ENCODE peak calls at places on chromosomes 6 and 20, in ten cellular contexts. W is body of pancreas, M is psoas muscle, X is IMR-90, E is heart right ventricle, C is heart left ventricle, O is lower lobe of right lung, H is mammary epithelial cell, A is adrenal gland, Y is bronchial epithelial cell. Q is an unnamed sample. For H3K27me3, the result is how much of the 10 kb centered on the place peaks cover.

GRCh38 chr20:32945710-32946221 is 58.5 kb downstream of the SUN5 start:
- DNase-seq in W (no peak), M (no peak), X (peak), E (no peak), C (no peak), O (no peak), H (peak), A (no peak), Y (peak), Q (no peak)

GRCh38 chr6:9250852-9251251 is 815.5 kb upstream of the SLC35B3 start:
- DNase-seq in W (peak), M (no peak), X (peak), E (peak), C (no peak), O (no peak), H (peak), A (no peak), Y (peak), Q (no peak)

GRCh38 chr6:145204258-145204766 is 531.0 kb downstream of the EPM2A start:
- DNase-seq in W (no peak), M (no peak), X (no peak), E (no peak), C (no peak), O (no peak), H (no peak), A (no peak), Y (no peak), Q (no peak)

GRCh38 chr20:34716921-34717229 is 12.7 kb downstream of the TP53INP2 start:
- DNase-seq in W (no peak), M (no peak), X (no peak), E (no peak), C (no peak), O (no peak), H (no peak), A (no peak), Y (no peak), Q (no peak)

GRCh38 chr6:149356081-149356750 is 38.7 kb downstream of the TAB2 start:
- DNase-seq in W (no peak), M (no peak), X (no peak), E (no peak), C (no peak), O (no peak), H (no peak), A (no peak), Y (no peak), Q (no peak)

GRCh38 chr6:153568601-153569000 is 437.5 kb upstream of the RGS17 start:
- DNase-seq in W (no peak), M (no peak), X (no peak), E (no peak), C (no peak), O (no peak), H (no peak), A (no peak), Y (no peak), Q (peak)

GRCh38 chr6:16841241-16841640 is 80.0 kb upstream of the ATXN1 start:
- DNase-seq in W (no peak), M (no peak), X (peak), E (no peak), C (no peak), O (no peak), H (peak), A (no peak), Y (peak), Q (no peak)

GRCh38 chr6:148628251-148628650 is 118.6 kb upstream of the UST start:
- DNase-seq in W (no peak), M (no peak), X (no peak), E (no peak), C (no peak), O (no peak), H (no peak), A (no peak), Y (no peak), Q (no peak)

GRCh38 chr20:25399038-25399430 is 8.4 kb upstream of the ABHD12 start:
- DNase-seq in W (peak), M (no peak), X (peak), E (peak), C (peak), O (no peak), H (peak), A (peak), Y (peak), Q (peak)

GRCh38 chr6:48658910-48659309 is 547.9 kb upstream of the PTCHD4 start:
- DNase-seq in W (no peak), M (no peak), X (no peak), E (no peak), C (no peak), O (no peak), H (no peak), A (no peak), Y (peak), Q (no peak)

GRCh38 chr6:293185-294174 is 1.2 kb downstream of the DUSP22 start:
- DNase-seq in W (peak), M (peak), X (no peak), E (peak), C (peak), O (no peak), H (peak), A (no peak), Y (peak), Q (no peak)

GRCh38 chr6:162626869-162627268 is 100.7 kb downstream of the PRKN start:
- DNase-seq in W (no peak), M (no peak), X (no peak), E (no peak), C (no peak), O (no peak), H (no peak), A (no peak), Y (no peak), Q (no peak)

GRCh38 chr6:158854214-158855101 is 35.3 kb upstream of the EZR start:
- DNase-seq in W (no peak), M (no peak), X (peak), E (no peak), C (no peak), O (no peak), H (no peak), A (no peak), Y (peak), Q (peak)

GRCh38 chr6:46175446-46175845 is 4.7 kb upstream of the ENPP5 start:
- DNase-seq in W (no peak), M (no peak), X (no peak), E (no peak), C (no peak), O (no peak), H (no peak), A (no peak), Y (no peak), Q (no peak)

GRCh38 chr6:63352587-63353281 is 33.0 kb upstream of the LGSN start:
- DNase-seq in W (peak), M (no peak), X (peak), E (peak), C (peak), O (no peak), H (peak), A (peak), Y (peak), Q (no peak)

GRCh38 chr6:17311595-17312311 is 30.6 kb downstream of the RBM24 start:
- DNase-seq in W (no peak), M (peak), X (peak), E (peak), C (peak), O (no peak), H (no peak), A (no peak), Y (peak), Q (no peak)

GRCh38 chr20:59765599-59766177 is 161.3 kb downstream of the PHACTR3 start:
- DNase-seq in W (no peak), M (no peak), X (no peak), E (no peak), C (no peak), O (no peak), H (peak), A (no peak), Y (peak), Q (no peak)

GRCh38 chr6:50135968-50136367 is 86.2 kb upstream of the DEFB112 start:
- DNase-seq in W (no peak), M (no peak), X (no peak), E (no peak), C (no peak), O (no peak), H (no peak), A (no peak), Y (no peak), Q (no peak)

GRCh38 chr6:142313284-142313683 is 11.5 kb downstream of the ADGRG6 start:
- DNase-seq in W (no peak), M (no peak), X (peak), E (no peak), C (no peak), O (no peak), H (peak), A (no peak), Y (peak), Q (no peak)

GRCh38 chr6:129635396-129636164 is 74.4 kb downstream of the ARHGAP18 start:
- DNase-seq in W (no peak), M (no peak), X (peak), E (peak), C (peak), O (no peak), H (no peak), A (no peak), Y (no peak), Q (peak)

GRCh38 chr20:20083796-20084195 is 31.5 kb downstream of the CFAP61 start:
- DNase-seq in W (no peak), M (no peak), X (peak), E (no peak), C (no peak), O (no peak), H (peak), A (no peak), Y (peak), Q (no peak)

GRCh38 chr6:166764473-166765233 is 137.6 kb upstream of the RPS6KA2 start:
- DNase-seq in W (no peak), M (no peak), X (no peak), E (no peak), C (no peak), O (no peak), H (no peak), A (peak), Y (no peak), Q (no peak)

GRCh38 chr20:41255655-41256054 is 61.9 kb downstream of the ZHX3 start:
- DNase-seq in W (no peak), M (no peak), X (no peak), E (no peak), C (no peak), O (no peak), H (no peak), A (no peak), Y (no peak), Q (no peak)

GRCh38 chr20:21303872-21304586 is 898 bp downstream of the XRN2 start:
- DNase-seq in W (no peak), M (no peak), X (peak), E (no peak), C (no peak), O (no peak), H (no peak), A (no peak), Y (no peak), Q (no peak)

GRCh38 chr20:63876489-63877036 is 11.5 kb downstream of the TPD52L2 start:
- DNase-seq in W (no peak), M (no peak), X (no peak), E (no peak), C (no peak), O (no peak), H (no peak), A (no peak), Y (no peak), Q (no peak)

GRCh38 chr6:50128420-50129005 is 78.8 kb upstream of the DEFB112 start:
- DNase-seq in W (no peak), M (no peak), X (peak), E (no peak), C (no peak), O (no peak), H (no peak), A (no peak), Y (peak), Q (no peak)

GRCh38 chr6:1285589-1286340 is 26.1 kb upstream of the FOXQ1 start:
- DNase-seq in W (no peak), M (no peak), X (peak), E (no peak), C (no peak), O (no peak), H (peak), A (peak), Y (peak), Q (no peak)

GRCh38 chr20:4076671-4077070 is 61.3 kb upstream of the RNF24 start:
- DNase-seq in W (no peak), M (no peak), X (peak), E (no peak), C (no peak), O (no peak), H (peak), A (peak), Y (peak), Q (peak)

GRCh38 chr20:38644588-38644987 is 43.0 kb downstream of the ARHGAP40 start:
- DNase-seq in W (no peak), M (no peak), X (no peak), E (no peak), C (no peak), O (no peak), H (no peak), A (no peak), Y (no peak), Q (no peak)
- H3K27me3 ChIP-seq in W (under half), M (under half), X (under half), E (half or more), C (under half), O (under half), H (under half), A (under half), Y (under half), Q (under half)

GRCh38 chr20:16476032-16476431 is 97.2 kb downstream of the KIF16B start:
- DNase-seq in W (no peak), M (no peak), X (peak), E (no peak), C (no peak), O (no peak), H (peak), A (no peak), Y (peak), Q (peak)
- TF ChIP-seq CTCF in W (peak), M (peak), X (peak), E (peak), C (peak), O (peak), H (peak), A (peak), Y (peak), Q (peak)

DNA sequence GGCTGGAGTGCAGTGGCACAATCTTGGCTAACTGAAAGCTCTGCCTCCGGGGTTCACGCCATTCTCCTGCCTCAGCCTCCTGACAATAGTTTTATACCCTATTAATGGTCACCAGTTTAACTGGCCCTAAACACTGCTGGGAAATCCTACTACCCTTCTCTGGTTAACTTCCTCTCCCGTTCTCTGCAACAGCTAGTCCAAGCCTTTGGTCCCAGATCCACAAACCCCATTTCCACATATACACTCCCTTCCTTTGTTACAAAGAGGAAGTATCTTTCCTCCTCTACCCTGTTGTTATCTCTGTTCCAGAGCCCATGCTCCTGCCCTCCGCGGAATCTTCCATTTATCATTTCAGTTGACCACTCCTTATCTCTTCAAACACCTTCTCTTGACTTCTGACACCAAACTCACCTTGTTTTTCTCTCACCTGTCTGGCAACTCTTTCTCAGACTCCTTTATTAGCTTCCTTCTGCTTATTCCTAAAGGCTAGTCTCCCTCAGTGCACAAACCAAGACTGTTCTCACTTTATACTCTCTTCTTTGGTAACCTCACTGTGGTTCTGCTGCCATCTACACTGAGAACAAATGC is 25.0 kb upstream of the TBC1D22B start:
- DNase-seq in W (no peak), M (no peak), X (no peak), E (no peak), C (no peak), O (no peak), H (no peak), A (no peak), Y (no peak), Q (no peak)
- H3K27me3 ChIP-seq in W (under half), M (under half), X (under half), E (under half), C (under half), O (under half), H (under half), A (under half), Y (under half), Q (under half)

DNA sequence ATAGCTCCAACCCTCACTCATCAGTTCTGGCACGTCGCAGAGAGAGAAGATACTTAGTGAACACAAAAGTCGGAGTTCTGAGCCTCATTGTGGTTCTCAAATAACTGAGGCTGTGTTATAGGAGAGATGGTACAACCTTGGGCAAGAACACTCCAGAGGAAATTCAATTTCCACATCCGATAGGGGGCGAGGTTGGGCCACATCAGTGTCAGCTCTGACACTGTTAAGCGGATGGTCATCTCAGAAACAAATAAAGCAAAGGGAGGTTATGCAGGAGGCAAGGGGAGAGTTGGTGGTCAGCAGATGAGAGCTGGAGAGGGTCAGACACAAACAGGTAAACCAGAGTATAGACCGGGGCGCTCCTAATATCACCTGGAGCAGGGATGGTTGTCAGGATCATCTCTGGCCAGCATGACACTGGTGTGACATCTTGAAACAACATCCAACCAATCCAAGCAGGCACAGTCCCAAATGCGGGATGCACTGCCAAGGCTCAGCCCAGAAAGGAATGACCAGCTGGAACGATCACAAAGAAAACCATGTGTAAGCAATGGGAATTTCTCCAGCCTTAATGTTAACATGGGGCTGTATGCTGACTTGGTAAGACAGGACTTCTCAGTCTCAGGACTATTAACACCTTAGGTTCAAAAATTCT is 331.8 kb downstream of the HACE1 start:
- DNase-seq in W (peak), M (no peak), X (no peak), E (no peak), C (no peak), O (no peak), H (peak), A (peak), Y (peak), Q (no peak)
- TF ChIP-seq CTCF in W (peak), M (no peak), X (peak), E (peak), C (no peak), O (peak), H (peak), A (peak), Y (peak), Q (no peak)

Q was measured in BJ.